ENCODE peak calls at places on chromosomes 5 and 9, in four cellular contexts. One of them, this sample, is unnamed.

GRCh38 chr9:70410368-70410767 is 4.1 kb downstream of the KLF9 start:
- DNase-seq in stimulated activated CD4-positive, alpha-beta T cell treated with anti-CD3 and anti-CD28 coated beads, Interleukin-12 subunit alpha, Interleukin-12 subunit beta, amount 100 ng/mL, for 48 hours: no peak
- DNase-seq in cardiac septum: no peak
- DNase-seq in EH: peak; percentile 81
- DNase-seq in this sample: no peak

GRCh38 chr5:95486185-95486584 is 68.6 kb downstream of the SKIC3 start:
- DNase-seq in stimulated activated CD4-positive, alpha-beta T cell treated with anti-CD3 and anti-CD28 coated beads, Interleukin-12 subunit alpha, Interleukin-12 subunit beta, amount 100 ng/mL, for 48 hours: no peak
- DNase-seq in cardiac septum: no peak
- DNase-seq in EH: no peak
- DNase-seq in this sample: no peak

GRCh38 chr5:38023799-38024198 is 184.0 kb upstream of the GDNF start:
- DNase-seq in stimulated activated CD4-positive, alpha-beta T cell treated with anti-CD3 and anti-CD28 coated beads, Interleukin-12 subunit alpha, Interleukin-12 subunit beta, amount 100 ng/mL, for 48 hours: no peak
- DNase-seq in cardiac septum: no peak
- DNase-seq in EH: no peak
- DNase-seq in this sample: peak; percentile 22

GRCh38 chr5:141881886-141882285 is 3.7 kb upstream of the PCDH1 start:
- DNase-seq in stimulated activated CD4-positive, alpha-beta T cell treated with anti-CD3 and anti-CD28 coated beads, Interleukin-12 subunit alpha, Interleukin-12 subunit beta, amount 100 ng/mL, for 48 hours: no peak
- DNase-seq in cardiac septum: no peak
- DNase-seq in EH: no peak
- DNase-seq in this sample: no peak

GRCh38 chr5:109989161-109989560 is 299.4 kb downstream of the MAN2A1 start:
- DNase-seq in stimulated activated CD4-positive, alpha-beta T cell treated with anti-CD3 and anti-CD28 coated beads, Interleukin-12 subunit alpha, Interleukin-12 subunit beta, amount 100 ng/mL, for 48 hours: no peak
- DNase-seq in cardiac septum: no peak
- DNase-seq in EH: no peak
- DNase-seq in this sample: no peak

GRCh38 chr5:141186897-141187512 is at the start of gene PCDHB9:
- DNase-seq in stimulated activated CD4-positive, alpha-beta T cell treated with anti-CD3 and anti-CD28 coated beads, Interleukin-12 subunit alpha, Interleukin-12 subunit beta, amount 100 ng/mL, for 48 hours: peak; percentile 12
- DNase-seq in cardiac septum: no peak
- DNase-seq in EH: peak; percentile 46
- DNase-seq in this sample: no peak

GRCh38 chr5:168086104-168086610 is 205.3 kb upstream of the WWC1 start:
- DNase-seq in stimulated activated CD4-positive, alpha-beta T cell treated with anti-CD3 and anti-CD28 coated beads, Interleukin-12 subunit alpha, Interleukin-12 subunit beta, amount 100 ng/mL, for 48 hours: no peak
- DNase-seq in cardiac septum: no peak
- DNase-seq in EH: peak; percentile 97
- DNase-seq in this sample: no peak

GRCh38 chr5:142006363-142007236 is 6.2 kb downstream of the GNPDA1 start:
- DNase-seq in stimulated activated CD4-positive, alpha-beta T cell treated with anti-CD3 and anti-CD28 coated beads, Interleukin-12 subunit alpha, Interleukin-12 subunit beta, amount 100 ng/mL, for 48 hours: no peak
- DNase-seq in cardiac septum: no peak
- DNase-seq in EH: no peak
- DNase-seq in this sample: no peak

GRCh38 chr5:43895876-43896275 is 292.9 kb downstream of the NNT start:
- DNase-seq in stimulated activated CD4-positive, alpha-beta T cell treated with anti-CD3 and anti-CD28 coated beads, Interleukin-12 subunit alpha, Interleukin-12 subunit beta, amount 100 ng/mL, for 48 hours: no peak
- DNase-seq in cardiac septum: no peak
- DNase-seq in EH: no peak
- DNase-seq in this sample: no peak

GRCh38 chr5:151589878-151590570 is 1.1 kb downstream of the FAT2 start:
- DNase-seq in stimulated activated CD4-positive, alpha-beta T cell treated with anti-CD3 and anti-CD28 coated beads, Interleukin-12 subunit alpha, Interleukin-12 subunit beta, amount 100 ng/mL, for 48 hours: no peak
- DNase-seq in cardiac septum: no peak
- DNase-seq in EH: peak; percentile 6
- DNase-seq in this sample: no peak

GRCh38 chr5:126438267-126438666 is 15.1 kb downstream of the GRAMD2B start:
- DNase-seq in stimulated activated CD4-positive, alpha-beta T cell treated with anti-CD3 and anti-CD28 coated beads, Interleukin-12 subunit alpha, Interleukin-12 subunit beta, amount 100 ng/mL, for 48 hours: no peak
- DNase-seq in cardiac septum: no peak
- DNase-seq in EH: no peak
- DNase-seq in this sample: no peak

GRCh38 chr9:130058154-130058553 is 4.4 kb downstream of the GPR107 start:
- DNase-seq in stimulated activated CD4-positive, alpha-beta T cell treated with anti-CD3 and anti-CD28 coated beads, Interleukin-12 subunit alpha, Interleukin-12 subunit beta, amount 100 ng/mL, for 48 hours: no peak
- DNase-seq in cardiac septum: no peak
- DNase-seq in EH: peak; percentile 29
- DNase-seq in this sample: no peak

GRCh38 chr5:103886826-103887225 is 324.2 kb upstream of the NUDT12 start:
- DNase-seq in stimulated activated CD4-positive, alpha-beta T cell treated with anti-CD3 and anti-CD28 coated beads, Interleukin-12 subunit alpha, Interleukin-12 subunit beta, amount 100 ng/mL, for 48 hours: no peak
- DNase-seq in cardiac septum: no peak
- DNase-seq in EH: no peak
- DNase-seq in this sample: no peak

GRCh38 chr5:94376672-94377345 is 241.6 kb downstream of the KIAA0825 start:
- DNase-seq in stimulated activated CD4-positive, alpha-beta T cell treated with anti-CD3 and anti-CD28 coated beads, Interleukin-12 subunit alpha, Interleukin-12 subunit beta, amount 100 ng/mL, for 48 hours: no peak
- DNase-seq in cardiac septum: no peak
- DNase-seq in EH: no peak
- DNase-seq in this sample: peak; percentile 91

GRCh38 chr5:170745481-170746061 is 38.0 kb upstream of the GABRP start:
- DNase-seq in stimulated activated CD4-positive, alpha-beta T cell treated with anti-CD3 and anti-CD28 coated beads, Interleukin-12 subunit alpha, Interleukin-12 subunit beta, amount 100 ng/mL, for 48 hours: no peak
- DNase-seq in cardiac septum: peak; percentile 82
- DNase-seq in EH: peak; percentile 67
- DNase-seq in this sample: no peak

GRCh38 chr9:134488251-134488900 is 153.2 kb upstream of the COL5A1 start:
- DNase-seq in stimulated activated CD4-positive, alpha-beta T cell treated with anti-CD3 and anti-CD28 coated beads, Interleukin-12 subunit alpha, Interleukin-12 subunit beta, amount 100 ng/mL, for 48 hours: no peak
- DNase-seq in cardiac septum: peak; percentile 76
- DNase-seq in EH: peak; percentile 84
- DNase-seq in this sample: no peak

GRCh38 chr9:6052520-6052919 is 37.1 kb upstream of the RANBP6 start:
- DNase-seq in stimulated activated CD4-positive, alpha-beta T cell treated with anti-CD3 and anti-CD28 coated beads, Interleukin-12 subunit alpha, Interleukin-12 subunit beta, amount 100 ng/mL, for 48 hours: no peak
- DNase-seq in cardiac septum: no peak
- DNase-seq in EH: no peak
- DNase-seq in this sample: no peak

GRCh38 chr9:113446323-113446740 is 17.2 kb upstream of the RGS3 start:
- DNase-seq in stimulated activated CD4-positive, alpha-beta T cell treated with anti-CD3 and anti-CD28 coated beads, Interleukin-12 subunit alpha, Interleukin-12 subunit beta, amount 100 ng/mL, for 48 hours: no peak
- DNase-seq in cardiac septum: no peak
- DNase-seq in EH: peak; percentile 64
- DNase-seq in this sample: no peak

GRCh38 chr9:89311346-89312153 is 555 bp downstream of the CKS2 start:
- DNase-seq in stimulated activated CD4-positive, alpha-beta T cell treated with anti-CD3 and anti-CD28 coated beads, Interleukin-12 subunit alpha, Interleukin-12 subunit beta, amount 100 ng/mL, for 48 hours: no peak
- DNase-seq in cardiac septum: no peak
- DNase-seq in EH: peak; percentile 11
- DNase-seq in this sample: no peak

GRCh38 chr9:74942801-74943200 is 9.9 kb downstream of the C9orf40 start:
- DNase-seq in stimulated activated CD4-positive, alpha-beta T cell treated with anti-CD3 and anti-CD28 coated beads, Interleukin-12 subunit alpha, Interleukin-12 subunit beta, amount 100 ng/mL, for 48 hours: peak; percentile 9
- DNase-seq in cardiac septum: no peak
- DNase-seq in EH: peak; percentile 26
- DNase-seq in this sample: no peak

GRCh38 chr5:138623053-138623452 is 47.9 kb upstream of the HSPA9 start:
- DNase-seq in stimulated activated CD4-positive, alpha-beta T cell treated with anti-CD3 and anti-CD28 coated beads, Interleukin-12 subunit alpha, Interleukin-12 subunit beta, amount 100 ng/mL, for 48 hours: no peak
- DNase-seq in cardiac septum: peak; percentile 44
- DNase-seq in EH: peak; percentile 24
- DNase-seq in this sample: no peak

GRCh38 chr9:86424246-86424891 is 70.2 kb upstream of the TUT7 start:
- DNase-seq in stimulated activated CD4-positive, alpha-beta T cell treated with anti-CD3 and anti-CD28 coated beads, Interleukin-12 subunit alpha, Interleukin-12 subunit beta, amount 100 ng/mL, for 48 hours: no peak
- DNase-seq in cardiac septum: no peak
- DNase-seq in EH: peak; percentile 18
- DNase-seq in this sample: no peak

GRCh38 chr9:74284596-74284995 is 212.5 kb upstream of the RORB start:
- DNase-seq in stimulated activated CD4-positive, alpha-beta T cell treated with anti-CD3 and anti-CD28 coated beads, Interleukin-12 subunit alpha, Interleukin-12 subunit beta, amount 100 ng/mL, for 48 hours: no peak
- DNase-seq in cardiac septum: no peak
- DNase-seq in EH: no peak
- DNase-seq in this sample: peak; percentile 15

GRCh38 chr5:171673328-171673727 is 112.3 kb upstream of the SMIM23 start:
- DNase-seq in stimulated activated CD4-positive, alpha-beta T cell treated with anti-CD3 and anti-CD28 coated beads, Interleukin-12 subunit alpha, Interleukin-12 subunit beta, amount 100 ng/mL, for 48 hours: no peak
- DNase-seq in cardiac septum: no peak
- DNase-seq in EH: no peak
- DNase-seq in this sample: no peak

GRCh38 chr5:58484505-58484904 is 6.7 kb upstream of the GAPT start:
- DNase-seq in stimulated activated CD4-positive, alpha-beta T cell treated with anti-CD3 and anti-CD28 coated beads, Interleukin-12 subunit alpha, Interleukin-12 subunit beta, amount 100 ng/mL, for 48 hours: no peak
- DNase-seq in cardiac septum: no peak
- DNase-seq in EH: no peak
- DNase-seq in this sample: no peak

GRCh38 chr5:151115272-151115905 is 34.6 kb upstream of the TNIP1 start:
- DNase-seq in stimulated activated CD4-positive, alpha-beta T cell treated with anti-CD3 and anti-CD28 coated beads, Interleukin-12 subunit alpha, Interleukin-12 subunit beta, amount 100 ng/mL, for 48 hours: peak; percentile 62
- DNase-seq in cardiac septum: peak; percentile 92
- DNase-seq in EH: peak; percentile 66
- DNase-seq in this sample: no peak

GRCh38 chr5:8756498-8757084 is 789.3 kb downstream of the SEMA5A start:
- DNase-seq in stimulated activated CD4-positive, alpha-beta T cell treated with anti-CD3 and anti-CD28 coated beads, Interleukin-12 subunit alpha, Interleukin-12 subunit beta, amount 100 ng/mL, for 48 hours: no peak
- DNase-seq in cardiac septum: no peak
- DNase-seq in EH: peak; percentile 72
- DNase-seq in this sample: peak; percentile 23

GRCh38 chr9:128882677-128883590 is 1.0 kb downstream of the LRRC8A start:
- DNase-seq in stimulated activated CD4-positive, alpha-beta T cell treated with anti-CD3 and anti-CD28 coated beads, Interleukin-12 subunit alpha, Interleukin-12 subunit beta, amount 100 ng/mL, for 48 hours: no peak
- DNase-seq in cardiac septum: no peak
- DNase-seq in EH: peak; percentile 69
- DNase-seq in this sample: no peak

GRCh38 chr5:151624486-151624885 is 33.4 kb upstream of the FAT2 start:
- DNase-seq in stimulated activated CD4-positive, alpha-beta T cell treated with anti-CD3 and anti-CD28 coated beads, Interleukin-12 subunit alpha, Interleukin-12 subunit beta, amount 100 ng/mL, for 48 hours: no peak
- DNase-seq in cardiac septum: no peak
- DNase-seq in EH: no peak
- DNase-seq in this sample: no peak

GRCh38 chr5:173670791-173671120 is 54.3 kb upstream of the BOD1 start:
- DNase-seq in stimulated activated CD4-positive, alpha-beta T cell treated with anti-CD3 and anti-CD28 coated beads, Interleukin-12 subunit alpha, Interleukin-12 subunit beta, amount 100 ng/mL, for 48 hours: no peak
- DNase-seq in cardiac septum: no peak
- DNase-seq in EH: peak; percentile 1
- DNase-seq in this sample: no peak

GRCh38 chr5:151490617-151491016 is 43.2 kb downstream of the SLC36A1 start:
- DNase-seq in stimulated activated CD4-positive, alpha-beta T cell treated with anti-CD3 and anti-CD28 coated beads, Interleukin-12 subunit alpha, Interleukin-12 subunit beta, amount 100 ng/mL, for 48 hours: no peak
- DNase-seq in cardiac septum: no peak
- DNase-seq in EH: no peak
- DNase-seq in this sample: no peak

GRCh38 chr5:82635561-82636288 is 357.6 kb upstream of the RPS23 start:
- DNase-seq in stimulated activated CD4-positive, alpha-beta T cell treated with anti-CD3 and anti-CD28 coated beads, Interleukin-12 subunit alpha, Interleukin-12 subunit beta, amount 100 ng/mL, for 48 hours: no peak
- DNase-seq in cardiac septum: no peak
- DNase-seq in EH: peak; percentile 16
- DNase-seq in this sample: no peak

GRCh38 chr5:65913519-65913918 is 12.9 kb upstream of the ERBIN start:
- DNase-seq in stimulated activated CD4-positive, alpha-beta T cell treated with anti-CD3 and anti-CD28 coated beads, Interleukin-12 subunit alpha, Interleukin-12 subunit beta, amount 100 ng/mL, for 48 hours: no peak
- DNase-seq in cardiac septum: no peak
- DNase-seq in EH: no peak
- DNase-seq in this sample: no peak

GRCh38 chr5:79728396-79728795 is 38.8 kb downstream of the CMYA5 start:
- DNase-seq in stimulated activated CD4-positive, alpha-beta T cell treated with anti-CD3 and anti-CD28 coated beads, Interleukin-12 subunit alpha, Interleukin-12 subunit beta, amount 100 ng/mL, for 48 hours: no peak
- DNase-seq in cardiac septum: no peak
- DNase-seq in EH: peak; percentile 0
- DNase-seq in this sample: no peak

GRCh38 chr9:130288926-130289705 is 23.6 kb downstream of the HMCN2 start:
- DNase-seq in stimulated activated CD4-positive, alpha-beta T cell treated with anti-CD3 and anti-CD28 coated beads, Interleukin-12 subunit alpha, Interleukin-12 subunit beta, amount 100 ng/mL, for 48 hours: no peak
- DNase-seq in cardiac septum: peak; percentile 68
- DNase-seq in EH: no peak
- DNase-seq in this sample: no peak

GRCh38 chr5:80153586-80154126 is 102.2 kb downstream of the SERINC5 start:
- DNase-seq in stimulated activated CD4-positive, alpha-beta T cell treated with anti-CD3 and anti-CD28 coated beads, Interleukin-12 subunit alpha, Interleukin-12 subunit beta, amount 100 ng/mL, for 48 hours: no peak
- DNase-seq in cardiac septum: no peak
- DNase-seq in EH: no peak
- DNase-seq in this sample: no peak

GRCh38 chr5:149175346-149176113 is 34.2 kb downstream of the ABLIM3 start:
- DNase-seq in stimulated activated CD4-positive, alpha-beta T cell treated with anti-CD3 and anti-CD28 coated beads, Interleukin-12 subunit alpha, Interleukin-12 subunit beta, amount 100 ng/mL, for 48 hours: no peak
- DNase-seq in cardiac septum: peak; percentile 85
- DNase-seq in EH: no peak
- DNase-seq in this sample: no peak

This sample was measured in LNCaP clone FGC.